ENCODE peak calls at places on chromosomes 5 and 9, in five cellular contexts. One of them, this sample, is unnamed.

GRCh38 chr9:134632329-134632728 is 9.3 kb upstream of the COL5A1 start:
- DNase-seq in neuronal stem cell: no peak
- DNase-seq in H1: no peak
- DNase-seq in mesenchymal stem cell: no peak
- DNase-seq in trophoblast cell: no peak
- DNase-seq in this sample: peak; percentile 12

GRCh38 chr9:117720555-117720954 is 16.4 kb downstream of the TLR4 start:
- DNase-seq in neuronal stem cell: no peak
- DNase-seq in H1: no peak
- DNase-seq in mesenchymal stem cell: peak; percentile 25
- DNase-seq in trophoblast cell: no peak
- DNase-seq in this sample: no peak

GRCh38 chr9:127144670-127145458 is 22.4 kb upstream of the ANGPTL2 start:
- DNase-seq in neuronal stem cell: no peak
- DNase-seq in H1: no peak
- DNase-seq in mesenchymal stem cell: no peak
- DNase-seq in trophoblast cell: no peak
- DNase-seq in this sample: peak; percentile 25

GRCh38 chr5:61516946-61517345 is 184.9 kb downstream of the ZSWIM6 start:
- DNase-seq in neuronal stem cell: no peak
- DNase-seq in H1: no peak
- DNase-seq in mesenchymal stem cell: no peak
- DNase-seq in trophoblast cell: no peak
- DNase-seq in this sample: no peak

GRCh38 chr5:131379723-131380122 is 115.9 kb downstream of the CDC42SE2 start:
- DNase-seq in neuronal stem cell: no peak
- DNase-seq in H1: no peak
- DNase-seq in mesenchymal stem cell: peak; percentile 95
- DNase-seq in trophoblast cell: no peak
- DNase-seq in this sample: no peak

GRCh38 chr9:93086445-93087224 is 9.4 kb upstream of the CARD19 start:
- DNase-seq in neuronal stem cell: no peak
- DNase-seq in H1: no peak
- DNase-seq in mesenchymal stem cell: no peak
- DNase-seq in trophoblast cell: no peak
- DNase-seq in this sample: no peak

GRCh38 chr9:116391306-116391900 is 237.8 kb downstream of the PAPPA start:
- DNase-seq in neuronal stem cell: no peak
- DNase-seq in H1: no peak
- DNase-seq in mesenchymal stem cell: peak; percentile 52
- DNase-seq in trophoblast cell: peak; percentile 36
- DNase-seq in this sample: no peak

GRCh38 chr5:127373858-127374491 is 83.4 kb downstream of the MEGF10 start:
- DNase-seq in neuronal stem cell: no peak
- DNase-seq in H1: no peak
- DNase-seq in mesenchymal stem cell: no peak
- DNase-seq in trophoblast cell: no peak
- DNase-seq in this sample: no peak

GRCh38 chr5:149567226-149567625 is 14.1 kb upstream of the ARHGEF37 start:
- DNase-seq in neuronal stem cell: no peak
- DNase-seq in H1: no peak
- DNase-seq in mesenchymal stem cell: no peak
- DNase-seq in trophoblast cell: no peak
- DNase-seq in this sample: no peak

GRCh38 chr5:149559712-149560111 is 8.5 kb upstream of the CSNK1A1 start:
- DNase-seq in neuronal stem cell: no peak
- DNase-seq in H1: no peak
- DNase-seq in mesenchymal stem cell: peak; percentile 60
- DNase-seq in trophoblast cell: no peak
- DNase-seq in this sample: no peak

GRCh38 chr5:149563461-149563860 is 12.2 kb upstream of the CSNK1A1 start:
- DNase-seq in neuronal stem cell: no peak
- DNase-seq in H1: no peak
- DNase-seq in mesenchymal stem cell: peak; percentile 69
- DNase-seq in trophoblast cell: no peak
- DNase-seq in this sample: no peak

GRCh38 chr5:149561848-149562247 is 10.6 kb upstream of the CSNK1A1 start:
- DNase-seq in neuronal stem cell: no peak
- DNase-seq in H1: no peak
- DNase-seq in mesenchymal stem cell: peak; percentile 97
- DNase-seq in trophoblast cell: no peak
- DNase-seq in this sample: peak; percentile 42
- H2BK12ac ChIP-seq in neuronal stem cell: no peak overlapping the region
- H2BK12ac ChIP-seq in H1: no peak overlapping the region
- H2BK12ac ChIP-seq in mesenchymal stem cell: no peak overlapping the region
- H2BK12ac ChIP-seq in trophoblast cell: peak overlapping the region; percentile 84
- H2BK12ac ChIP-seq in this sample: no peak overlapping the region

GRCh38 chr9:115170674-115171073 is 52.7 kb upstream of the TNC start:
- DNase-seq in neuronal stem cell: no peak
- DNase-seq in H1: no peak
- DNase-seq in mesenchymal stem cell: peak; percentile 81
- DNase-seq in trophoblast cell: no peak
- DNase-seq in this sample: peak; percentile 45

GRCh38 chr9:115167175-115167574 is 49.2 kb upstream of the TNC start:
- DNase-seq in neuronal stem cell: no peak
- DNase-seq in H1: no peak
- DNase-seq in mesenchymal stem cell: peak; percentile 72
- DNase-seq in trophoblast cell: peak; percentile 11
- DNase-seq in this sample: no peak

GRCh38 chr9:115169003-115169402 is 51.0 kb upstream of the TNC start:
- DNase-seq in neuronal stem cell: no peak
- DNase-seq in H1: no peak
- DNase-seq in mesenchymal stem cell: no peak
- DNase-seq in trophoblast cell: no peak
- DNase-seq in this sample: no peak

DNA sequence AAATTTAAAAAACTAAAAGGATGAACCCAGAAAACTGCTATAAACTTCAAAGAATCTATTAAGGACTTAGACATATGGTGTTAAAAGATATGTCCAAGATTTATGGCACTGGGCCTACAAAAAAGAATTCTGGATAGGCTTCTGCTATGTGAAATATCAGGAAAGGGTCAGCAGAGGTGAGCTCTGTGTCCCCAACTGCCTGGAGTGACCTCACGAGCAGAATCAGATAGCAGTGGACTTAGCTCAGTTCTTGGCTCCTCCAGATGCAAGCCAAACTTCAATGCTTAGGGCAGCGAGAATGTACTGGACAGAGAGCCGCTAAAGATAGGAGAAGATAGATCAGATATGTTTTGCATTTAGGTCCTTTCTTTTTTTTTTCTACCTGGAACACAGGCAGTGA is 54.1 kb upstream of the TNC start:
- DNase-seq in neuronal stem cell: no peak
- DNase-seq in H1: no peak
- DNase-seq in mesenchymal stem cell: no peak
- DNase-seq in trophoblast cell: no peak
- DNase-seq in this sample: no peak
- H2BK120ac ChIP-seq in neuronal stem cell: no peak overlapping the region
- H2BK120ac ChIP-seq in H1: no peak overlapping the region
- H2BK120ac ChIP-seq in mesenchymal stem cell: no peak overlapping the region
- H2BK120ac ChIP-seq in trophoblast cell: no peak overlapping the region
- H2BK120ac ChIP-seq in this sample: no peak overlapping the region

DNA sequence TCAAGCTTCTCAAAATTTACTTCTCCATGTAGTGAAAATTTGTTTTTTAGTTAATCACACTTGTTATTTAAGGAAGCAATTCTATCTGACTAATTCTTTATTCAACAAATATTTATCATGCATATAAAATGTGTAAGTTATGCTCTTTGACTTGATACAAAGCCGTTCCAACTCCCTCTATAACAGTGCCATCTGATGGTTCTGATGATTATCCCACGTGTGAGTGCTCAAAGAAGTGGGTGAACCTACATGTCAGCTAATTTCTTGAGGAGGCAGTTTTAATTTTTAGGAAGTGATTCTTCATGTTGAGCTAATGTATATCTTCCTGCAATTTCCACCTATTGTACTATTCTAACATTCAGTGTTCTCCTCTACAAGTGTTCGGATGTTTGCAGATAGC is 88.8 kb upstream of the BRINP1 start:
- DNase-seq in neuronal stem cell: no peak
- DNase-seq in H1: no peak
- DNase-seq in mesenchymal stem cell: no peak
- DNase-seq in trophoblast cell: no peak
- DNase-seq in this sample: no peak
- H2BK12ac ChIP-seq in neuronal stem cell: no peak overlapping the region
- H2BK12ac ChIP-seq in H1: no peak overlapping the region
- H2BK12ac ChIP-seq in mesenchymal stem cell: no peak overlapping the region
- H2BK12ac ChIP-seq in trophoblast cell: no peak overlapping the region
- H2BK12ac ChIP-seq in this sample: no peak overlapping the region

DNA sequence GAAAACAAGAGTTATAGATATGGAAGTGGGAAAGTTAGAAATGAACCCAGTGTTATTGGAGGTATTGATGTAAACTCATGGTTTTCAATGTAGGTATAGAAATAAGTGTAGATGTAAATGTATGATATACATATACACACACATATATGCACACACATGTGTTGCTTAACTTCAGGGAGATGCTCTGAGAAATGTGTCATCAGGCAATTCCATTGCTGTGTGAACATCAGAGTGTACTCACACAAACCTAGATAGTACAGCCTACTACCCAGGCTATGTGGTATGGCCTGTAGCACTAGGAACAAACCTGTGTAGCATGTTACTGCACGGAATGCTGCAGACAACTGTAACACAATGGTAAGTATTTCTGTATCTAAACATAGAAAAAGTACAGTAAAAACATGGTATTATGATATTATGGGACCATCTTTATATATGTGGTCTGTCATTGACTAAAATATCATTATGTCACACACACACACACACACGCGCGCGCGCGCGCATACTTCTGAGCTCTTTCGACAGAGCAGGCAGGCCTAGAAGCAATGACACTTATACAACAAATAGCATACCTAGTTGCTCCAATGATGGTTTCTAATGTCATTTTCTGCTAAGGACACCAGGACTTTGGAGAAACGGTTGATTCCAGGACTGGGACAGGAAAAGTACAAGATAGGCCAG is 86.6 kb downstream of the MACROH2A1 start:
- DNase-seq in neuronal stem cell: no peak
- DNase-seq in H1: no peak
- DNase-seq in mesenchymal stem cell: peak; percentile 31
- DNase-seq in trophoblast cell: no peak
- DNase-seq in this sample: no peak
- H2BK120ac ChIP-seq in neuronal stem cell: no peak overlapping the region
- H2BK120ac ChIP-seq in H1: no peak overlapping the region
- H2BK120ac ChIP-seq in mesenchymal stem cell: no peak overlapping the region
- H2BK120ac ChIP-seq in trophoblast cell: no peak overlapping the region
- H2BK120ac ChIP-seq in this sample: no peak overlapping the region

DNA sequence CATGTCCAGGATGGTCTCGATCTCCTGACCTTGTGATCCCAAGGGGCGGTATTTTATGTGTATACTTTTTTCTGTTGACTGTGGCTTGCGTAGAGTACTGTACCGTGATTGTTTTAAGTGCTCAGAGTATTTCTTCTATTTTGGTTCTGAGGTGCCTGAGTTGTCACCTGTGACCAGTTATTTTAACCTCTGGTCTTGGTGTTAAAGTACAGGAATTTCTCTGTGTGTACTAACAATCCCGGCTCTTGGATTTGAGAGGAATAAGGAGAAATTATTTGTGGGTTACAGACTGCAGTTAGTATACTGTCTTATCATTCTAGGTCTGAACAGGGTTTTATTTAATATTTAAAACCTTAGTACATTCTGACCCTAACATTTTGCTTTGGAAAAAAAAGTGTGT is 2.0 kb downstream of the ANKHD1 start:
- DNase-seq in neuronal stem cell: no peak
- DNase-seq in H1: no peak
- DNase-seq in mesenchymal stem cell: no peak
- DNase-seq in trophoblast cell: no peak
- DNase-seq in this sample: no peak
- H2BK12ac ChIP-seq in neuronal stem cell: no peak overlapping the region
- H2BK12ac ChIP-seq in H1: peak overlapping the region; percentile 9
- H2BK12ac ChIP-seq in mesenchymal stem cell: no peak overlapping the region
- H2BK12ac ChIP-seq in trophoblast cell: no peak overlapping the region
- H2BK12ac ChIP-seq in this sample: no peak overlapping the region